ENCODE peak calls at places on chromosomes 6 and 20, in five cellular contexts. D, P, W, I and E are unnamed samples.

GRCh38 chr20:44747166-44748004 is 1.7 kb downstream of the KCNK15 start:
- DNase-seq in D (peak), P (peak), W (peak), I (no peak), E (peak)

GRCh38 chr6:5201271-5201670 is 59.5 kb downstream of the LYRM4 start:
- DNase-seq in D (no peak), P (no peak), W (no peak), I (no peak), E (no peak)

GRCh38 chr20:41205313-41205712 is 68.0 kb downstream of the PLCG1 start:
- DNase-seq in D (no peak), P (no peak), W (no peak), I (no peak), E (no peak)

GRCh38 chr6:20317430-20317829 is 84.2 kb upstream of the E2F3 start:
- DNase-seq in D (no peak), P (no peak), W (no peak), I (no peak), E (no peak)

GRCh38 chr6:27871919-27872633 is 40.1 kb downstream of the OR2B2 start:
- DNase-seq in D (no peak), P (peak), W (peak), I (no peak), E (peak)

GRCh38 chr20:61518424-61518951 is 266.4 kb downstream of the CDH4 start:
- DNase-seq in D (no peak), P (no peak), W (no peak), I (no peak), E (no peak)

GRCh38 chr6:24778878-24779277 is 4.1 kb downstream of the GMNN start:
- DNase-seq in D (no peak), P (no peak), W (no peak), I (no peak), E (no peak)

GRCh38 chr6:132060591-132060990 is 109.4 kb upstream of the CCN2 start:
- DNase-seq in D (peak), P (no peak), W (peak), I (no peak), E (no peak)

GRCh38 chr20:63699466-63700198 is 3.2 kb downstream of the TNFRSF6B start:
- DNase-seq in D (peak), P (no peak), W (no peak), I (no peak), E (no peak)

GRCh38 chr20:62969939-62970306 is 17.4 kb downstream of the SLC17A9 start:
- DNase-seq in D (no peak), P (no peak), W (no peak), I (no peak), E (no peak)

GRCh38 chr6:624979-625378 is 31.9 kb downstream of the HUS1B start:
- DNase-seq in D (no peak), P (peak), W (peak), I (no peak), E (no peak)

GRCh38 chr20:37295001-37295400 is 5.5 kb downstream of the MANBAL start:
- DNase-seq in D (peak), P (peak), W (peak), I (no peak), E (no peak)

GRCh38 chr6:85660181-85660611 is 17.5 kb upstream of the SYNCRIP start:
- DNase-seq in D (peak), P (peak), W (peak), I (no peak), E (no peak)

GRCh38 chr6:31037692-31038091 is 27.4 kb downstream of the MUC22 start:
- DNase-seq in D (no peak), P (peak), W (peak), I (no peak), E (no peak)

GRCh38 chr6:139448094-139448649 is 73.7 kb upstream of the CITED2 start:
- DNase-seq in D (no peak), P (no peak), W (no peak), I (no peak), E (no peak)

GRCh38 chr20:1451092-1451491 is 15.6 kb downstream of the NSFL1C start:
- DNase-seq in D (no peak), P (no peak), W (no peak), I (no peak), E (no peak)

GRCh38 chr6:25193865-25194679 is 85.1 kb upstream of the CARMIL1 start:
- DNase-seq in D (no peak), P (no peak), W (no peak), I (no peak), E (no peak)

GRCh38 chr20:4726710-4727391 is 5.1 kb downstream of the PRND start:
- DNase-seq in D (no peak), P (no peak), W (peak), I (no peak), E (peak)

GRCh38 chr6:44219053-44219814 is 2.5 kb downstream of the MYMX start:
- DNase-seq in D (peak), P (peak), W (peak), I (peak), E (peak)

GRCh38 chr6:111848262-111848661 is 25.0 kb downstream of the FYN start:
- DNase-seq in D (no peak), P (no peak), W (no peak), I (no peak), E (no peak)

GRCh38 chr20:364905-365794 is 15.4 kb upstream of the TRIB3 start:
- DNase-seq in D (peak), P (no peak), W (no peak), I (no peak), E (no peak)

GRCh38 chr20:61965606-61966491 is 99.8 kb downstream of the TAF4 start:
- DNase-seq in D (no peak), P (no peak), W (no peak), I (no peak), E (no peak)

GRCh38 chr6:71246596-71246995 is 42.0 kb upstream of the OGFRL1 start:
- DNase-seq in D (no peak), P (no peak), W (no peak), I (no peak), E (no peak)

GRCh38 chr6:118893095-118893881 is 664 bp upstream of the ASF1A start:
- DNase-seq in D (no peak), P (peak), W (peak), I (no peak), E (peak)

GRCh38 chr20:367486-367887 is 13.1 kb upstream of the TRIB3 start:
- DNase-seq in D (no peak), P (no peak), W (no peak), I (no peak), E (no peak)

GRCh38 chr6:4155848-4156466 is 20.6 kb upstream of the ECI2 start:
- DNase-seq in D (peak), P (peak), W (peak), I (peak), E (peak)

GRCh38 chr6:5582758-5583157 is 321.4 kb downstream of the FARS2 start:
- DNase-seq in D (no peak), P (no peak), W (no peak), I (no peak), E (no peak)

GRCh38 chr6:137765044-137765443 is 102.0 kb upstream of the TNFAIP3 start:
- DNase-seq in D (no peak), P (no peak), W (no peak), I (no peak), E (no peak)

GRCh38 chr6:2949121-2949520 is 22.2 kb downstream of the SERPINB6 start:
- DNase-seq in D (no peak), P (no peak), W (no peak), I (no peak), E (no peak)

GRCh38 chr20:3545401-3545925 is 74.6 kb downstream of the ATRN start:
- DNase-seq in D (no peak), P (no peak), W (no peak), I (no peak), E (no peak)

GRCh38 chr6:139982652-139983051 is 608.2 kb upstream of the CITED2 start:
- DNase-seq in D (no peak), P (no peak), W (no peak), I (no peak), E (no peak)

GRCh38 chr6:31174378-31174777 is 3.9 kb upstream of the POU5F1 start:
- DNase-seq in D (no peak), P (no peak), W (no peak), I (no peak), E (no peak)

GRCh38 chr20:5835234-5835845 is 85.1 kb downstream of the SHLD1 start:
- DNase-seq in D (peak), P (peak), W (peak), I (no peak), E (no peak)

GRCh38 chr6:167650730-167651129 is 176.0 kb upstream of the AFDN start:
- DNase-seq in D (no peak), P (no peak), W (no peak), I (no peak), E (no peak)

GRCh38 chr6:106089981-106090380 is 3.8 kb downstream of the PRDM1 start:
- DNase-seq in D (no peak), P (no peak), W (no peak), I (no peak), E (no peak)